ENCODE peak calls at places on chromosomes 1 and 21, in six cellular contexts. C is neuronal stem cell, P is sigmoid colon, F is HL-60, J is thoracic aorta, G is fibroblast of lung. Y is an unnamed sample.

GRCh38 chr1:39933956-39934941 is 20.7 kb upstream of the MFSD2A start:
- DNase-seq in P (peak; percentile 91), C (no peak), G (peak; percentile 99), J (peak; percentile 37), F (peak; percentile 99), Y (no peak)

GRCh38 chr1:29171089-29171488 is 10.6 kb downstream of the SRSF4 start:
- DNase-seq in F (no peak), J (no peak), C (no peak), G (no peak), P (no peak), Y (no peak)

GRCh38 chr1:98429851-98430496 is 231.5 kb upstream of the SNX7 start:
- DNase-seq in J (no peak), G (no peak), F (no peak), C (no peak), P (no peak), Y (no peak)

GRCh38 chr21:31862078-31862477 is 10.7 kb upstream of the HUNK start:
- DNase-seq in J (no peak), F (no peak), P (no peak), C (no peak), G (no peak), Y (no peak)

GRCh38 chr1:203201516-203202205 is 15.2 kb upstream of the CHI3L1 start:
- DNase-seq in G (no peak), P (peak; percentile 14), C (no peak), J (no peak), F (no peak), Y (no peak)

GRCh38 chr1:42935313-42935624 is 23.4 kb downstream of the SLC2A1 start:
- DNase-seq in P (peak; percentile 67), F (no peak), C (no peak), G (no peak), J (no peak), Y (no peak)

GRCh38 chr21:38340131-38340530 is 83.3 kb downstream of the KCNJ15 start:
- DNase-seq in J (no peak), F (no peak), G (no peak), C (no peak), P (no peak), Y (no peak)

GRCh38 chr21:44049182-44049581 is 37.1 kb downstream of the TRAPPC10 start:
- DNase-seq in C (no peak), G (no peak), F (no peak), J (no peak), P (no peak), Y (no peak)

GRCh38 chr1:31409946-31410858 is 2.8 kb upstream of the SERINC2 start:
- DNase-seq in G (no peak), J (no peak), P (no peak), C (no peak), F (no peak), Y (no peak)

GRCh38 chr21:26365849-26366248 is 195.3 kb upstream of the APP start:
- DNase-seq in P (no peak), C (no peak), G (no peak), J (no peak), F (no peak), Y (no peak)

GRCh38 chr21:9735421-9735961 is 785.9 kb upstream of the TPTE start:
- DNase-seq in C (no peak), P (no peak), J (no peak), F (no peak), G (no peak), Y (peak; percentile 92)

GRCh38 chr1:181398544-181398943 is 84.8 kb upstream of the CACNA1E start:
- DNase-seq in F (no peak), P (no peak), C (no peak), J (no peak), G (no peak), Y (no peak)

GRCh38 chr1:12438349-12438924 is 179.6 kb downstream of the DHRS3 start:
- DNase-seq in C (no peak), J (no peak), F (no peak), G (no peak), P (no peak), Y (no peak)

GRCh38 chr1:45093334-45093733 is 81.3 kb downstream of the UROD start:
- DNase-seq in F (no peak), J (no peak), P (no peak), G (no peak), C (no peak), Y (no peak)

GRCh38 chr1:180521474-180522203 is 19.3 kb upstream of the ACBD6 start:
- DNase-seq in G (no peak), C (no peak), J (no peak), P (no peak), F (no peak), Y (peak; percentile 66)

GRCh38 chr1:165543651-165544452 is at the start of gene LRRC52:
- DNase-seq in F (no peak), G (no peak), C (no peak), J (no peak), P (no peak), Y (peak; percentile 89)

GRCh38 chr1:21847223-21848205 is 35.4 kb downstream of the LDLRAD2 start:
- DNase-seq in G (no peak), F (no peak), C (no peak), J (no peak), P (no peak), Y (no peak)

GRCh38 chr21:18940791-18941190 is 537.2 kb upstream of the TMPRSS15 start:
- DNase-seq in J (no peak), C (no peak), F (no peak), P (no peak), G (no peak), Y (no peak)

GRCh38 chr1:167186771-167187170 is 33.9 kb upstream of the POU2F1 start:
- DNase-seq in C (no peak), G (no peak), P (no peak), J (no peak), F (no peak), Y (no peak)

GRCh38 chr1:13543927-13544556 is 30.2 kb upstream of the LRRC38 start:
- DNase-seq in P (peak; percentile 69), C (peak; percentile 11), J (no peak), F (no peak), G (no peak), Y (no peak)

GRCh38 chr1:90402893-90403849 is 313.9 kb downstream of the BARHL2 start:
- DNase-seq in C (peak; percentile 74), F (no peak), J (no peak), P (no peak), G (peak; percentile 85), Y (no peak)

GRCh38 chr1:21638531-21639341 is 30.4 kb downstream of the RAP1GAP start:
- DNase-seq in C (no peak), G (peak; percentile 17), J (no peak), P (no peak), F (no peak), Y (no peak)

GRCh38 chr1:31637915-31638673 is 6.6 kb downstream of the PEF1 start:
- DNase-seq in F (no peak), C (no peak), G (no peak), J (no peak), P (no peak), Y (no peak)

GRCh38 chr1:246291141-246291540 is 215.9 kb downstream of the SMYD3 start:
- DNase-seq in P (no peak), C (no peak), J (no peak), F (no peak), G (no peak), Y (no peak)

GRCh38 chr1:246293366-246294121 is 213.5 kb downstream of the SMYD3 start:
- DNase-seq in J (no peak), F (no peak), G (no peak), P (no peak), C (no peak), Y (no peak)

GRCh38 chr1:246295340-246295739 is 211.7 kb downstream of the SMYD3 start:
- DNase-seq in J (no peak), P (no peak), C (no peak), F (no peak), G (no peak), Y (no peak)

GRCh38 chr1:246294263-246294662 is 212.8 kb downstream of the SMYD3 start:
- DNase-seq in G (no peak), C (no peak), P (no peak), F (no peak), J (no peak), Y (no peak)

GRCh38 chr1:246292571-246292970 is 214.5 kb downstream of the SMYD3 start:
- DNase-seq in F (no peak), P (no peak), G (no peak), C (no peak), J (no peak), Y (no peak)
- H3K27ac ChIP-seq in F (no peak overlapping the region), P (no peak overlapping the region), G (no peak overlapping the region), C (no peak overlapping the region), J (no peak overlapping the region), Y (no peak overlapping the region)

GRCh38 chr1:66678151-66678550 is 74.1 kb upstream of the DYNLT5 start:
- DNase-seq in C (no peak), J (no peak), F (no peak), P (no peak), G (no peak), Y (no peak)
- H3K27ac ChIP-seq in C (no peak overlapping the region), J (peak overlapping the region; percentile 85), F (no peak overlapping the region), P (no peak overlapping the region), G (no peak overlapping the region), Y (no peak overlapping the region)

GRCh38 chr1:25472494-25472893 is 41.8 kb downstream of the MACO1 start:
- DNase-seq in J (no peak), G (no peak), F (no peak), C (no peak), P (no peak), Y (no peak)
- H3K27ac ChIP-seq in J (no peak overlapping the region), G (no peak overlapping the region), F (no peak overlapping the region), C (no peak overlapping the region), P (no peak overlapping the region), Y (no peak overlapping the region)

DNA sequence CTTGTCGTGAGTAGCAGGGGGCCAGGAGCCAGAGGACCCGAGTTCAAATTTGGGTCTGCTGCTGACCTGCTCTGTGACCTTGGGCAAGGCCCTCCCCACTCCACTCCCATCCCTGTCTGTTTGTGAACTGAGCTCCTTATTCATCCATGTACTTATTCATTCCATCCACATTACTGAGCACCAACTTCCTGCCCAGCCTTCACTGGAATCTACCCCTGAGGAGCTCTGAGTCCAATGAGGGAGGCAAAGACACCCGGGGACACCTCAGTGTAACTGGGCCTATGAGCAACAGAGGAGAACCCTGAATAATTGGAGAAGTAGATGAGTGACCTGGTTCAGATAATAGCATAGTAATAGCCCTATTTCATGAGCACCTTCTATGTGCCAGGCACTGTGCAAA is 8.9 kb downstream of the BSND start:
- DNase-seq in P (no peak), J (no peak), C (no peak), G (no peak), F (no peak), Y (no peak)
- H3K27ac ChIP-seq in P (no peak overlapping the region), J (no peak overlapping the region), C (no peak overlapping the region), G (no peak overlapping the region), F (no peak overlapping the region), Y (no peak overlapping the region)